ENCODE peak calls at places on chromosome 21, in nine cellular contexts. E, Z, I, U, W, C, T, F and M are unnamed samples.
A peak's percentile ranks its signal among the peaks of the same experiment; 100 is the strongest.

GRCh38 chr21:42992943-42993712 is 18.8 kb downstream of the PKNOX1 start:
- DNase-seq in F (no peak), I (no peak), T (no peak), U (no peak), Z (no peak), C (no peak), E (no peak), W (no peak), M (no peak)

GRCh38 chr21:39386194-39386593 is 37.3 kb upstream of the HMGN1 start:
- DNase-seq in F (no peak), Z (no peak), I (no peak), C (no peak), W (peak; percentile 31), T (no peak), E (no peak), U (no peak), M (no peak)

GRCh38 chr21:33419538-33420123 is 16.4 kb downstream of the IFNGR2 start:
- DNase-seq in I (no peak), T (no peak), E (peak; percentile 74), Z (no peak), F (no peak), W (no peak), C (no peak), U (no peak), M (no peak)

GRCh38 chr21:33403786-33404571 is 766 bp downstream of the IFNGR2 start:
- DNase-seq in T (peak; percentile 77), I (no peak), C (no peak), U (no peak), W (peak; percentile 60), Z (peak; percentile 92), E (peak; percentile 92), F (peak; percentile 35), M (no peak)

GRCh38 chr21:37986751-37987399 is 70.6 kb upstream of the KCNJ6 start:
- DNase-seq in T (no peak), U (no peak), I (no peak), C (no peak), W (no peak), F (no peak), Z (no peak), E (no peak), M (no peak)

GRCh38 chr21:33976082-33976979 is 60.7 kb upstream of the ATP5PO start:
- DNase-seq in U (peak; percentile 90), W (peak; percentile 34), Z (no peak), F (no peak), T (peak; percentile 43), I (peak; percentile 100), C (peak; percentile 94), E (no peak), M (peak; percentile 72)

GRCh38 chr21:29350246-29350779 is 51.6 kb downstream of the BACH1 start:
- DNase-seq in T (no peak), F (no peak), I (no peak), Z (no peak), W (no peak), U (no peak), C (no peak), E (no peak), M (no peak)

GRCh38 chr21:38159355-38159754 is 97.4 kb upstream of the KCNJ15 start:
- DNase-seq in Z (no peak), C (peak; percentile 61), F (peak; percentile 44), W (peak; percentile 62), T (peak; percentile 72), I (peak; percentile 75), E (no peak), U (peak; percentile 19), M (peak; percentile 30)

GRCh38 chr21:38667466-38667865 is 138.3 kb upstream of the ETS2 start:
- DNase-seq in F (no peak), E (no peak), W (no peak), I (no peak), C (no peak), Z (no peak), U (no peak), T (no peak), M (no peak)

GRCh38 chr21:21148009-21148408 is 149.8 kb downstream of the NCAM2 start:
- DNase-seq in T (no peak), W (no peak), E (no peak), U (no peak), F (no peak), I (no peak), C (no peak), Z (no peak), M (no peak)

GRCh38 chr21:42621166-42621827 is 32.1 kb upstream of the PDE9A start:
- DNase-seq in U (no peak), C (no peak), T (no peak), E (peak; percentile 73), W (no peak), I (peak; percentile 38), F (no peak), Z (no peak), M (no peak)

GRCh38 chr21:41251961-41252642 is 64.5 kb upstream of the FAM3B start:
- DNase-seq in F (no peak), U (no peak), W (no peak), I (no peak), C (no peak), Z (no peak), T (no peak), E (no peak), M (no peak)

GRCh38 chr21:36964398-36964797 is 2.1 kb downstream of the HLCS start:
- DNase-seq in C (no peak), T (no peak), F (no peak), I (no peak), E (no peak), U (no peak), Z (no peak), W (no peak), M (no peak)

GRCh38 chr21:43585924-43586411 is 73.3 kb downstream of the HSF2BP start:
- DNase-seq in W (peak; percentile 53), C (peak; percentile 97), I (peak; percentile 100), U (no peak), F (peak; percentile 38), E (no peak), T (no peak), Z (peak; percentile 94), M (no peak)

GRCh38 chr21:27571706-27572105 is 604.8 kb upstream of the ADAMTS5 start:
- DNase-seq in F (no peak), T (no peak), C (peak; percentile 62), Z (no peak), U (no peak), E (no peak), W (no peak), I (peak; percentile 97), M (no peak)

GRCh38 chr21:26943916-26944315 is 23.0 kb downstream of the ADAMTS5 start:
- DNase-seq in T (no peak), Z (no peak), W (no peak), I (no peak), C (no peak), F (no peak), U (no peak), E (no peak), M (no peak)

GRCh38 chr21:29555601-29556000 is 256.9 kb downstream of the BACH1 start:
- DNase-seq in T (no peak), E (no peak), U (no peak), F (no peak), I (no peak), Z (no peak), W (no peak), C (no peak), M (no peak)

GRCh38 chr21:41611966-41612606 is 104.1 kb upstream of the TMPRSS2 start:
- DNase-seq in C (no peak), F (no peak), E (peak; percentile 45), I (peak; percentile 70), T (peak; percentile 73), Z (no peak), W (no peak), U (no peak), M (no peak)

GRCh38 chr21:38809170-38809878 is 3.6 kb downstream of the ETS2 start:
- DNase-seq in W (peak; percentile 21), T (peak; percentile 37), F (no peak), C (no peak), U (no peak), I (no peak), Z (no peak), E (no peak), M (no peak)

GRCh38 chr21:29233611-29234540 is 64.8 kb upstream of the BACH1 start:
- DNase-seq in Z (no peak), U (peak; percentile 76), T (no peak), W (no peak), E (no peak), I (peak; percentile 31), C (no peak), F (no peak), M (peak; percentile 82)

DNA sequence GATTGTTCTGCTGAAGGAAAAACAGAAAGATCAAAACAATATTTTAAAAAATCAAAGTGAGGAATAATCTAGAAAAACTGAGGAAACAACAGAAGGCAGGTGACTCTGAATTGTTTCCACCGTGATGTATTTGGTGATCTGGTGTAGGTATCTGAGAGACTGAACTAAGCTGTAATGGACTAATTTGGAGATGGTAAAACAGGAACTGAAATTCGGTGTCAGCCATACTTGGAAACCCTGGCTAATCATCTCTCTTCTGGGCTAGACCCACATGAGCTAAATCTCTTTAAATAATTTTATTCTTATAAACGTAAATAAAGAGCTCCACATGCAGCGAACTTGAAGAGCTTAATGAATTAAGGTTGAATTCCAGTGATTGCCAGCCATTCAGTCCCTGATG is 1226.1 kb downstream of the NCAM2 start:
- DNase-seq in T (no peak), C (no peak), W (no peak), Z (no peak), I (no peak), F (no peak), U (no peak), E (no peak), M (no peak)
- H3K4me3 ChIP-seq in T (no peak overlapping the region), C (no peak overlapping the region), W (no peak overlapping the region), Z (no peak overlapping the region), I (no peak overlapping the region), F (no peak overlapping the region), U (no peak overlapping the region), E (no peak overlapping the region), M (no peak overlapping the region)

GRCh38 chr21:45027241-45028196 is 46.9 kb upstream of the ADARB1 start:
- DNase-seq in Z (no peak), E (peak; percentile 66), T (no peak), I (no peak), W (no peak), C (no peak), U (no peak), F (no peak), M (no peak)
- H3K4me3 ChIP-seq in Z (no peak overlapping the region), E (no peak overlapping the region), T (no peak overlapping the region), I (no peak overlapping the region), W (no peak overlapping the region), C (no peak overlapping the region), U (no peak overlapping the region), F (no peak overlapping the region), M (no peak overlapping the region)

DNA sequence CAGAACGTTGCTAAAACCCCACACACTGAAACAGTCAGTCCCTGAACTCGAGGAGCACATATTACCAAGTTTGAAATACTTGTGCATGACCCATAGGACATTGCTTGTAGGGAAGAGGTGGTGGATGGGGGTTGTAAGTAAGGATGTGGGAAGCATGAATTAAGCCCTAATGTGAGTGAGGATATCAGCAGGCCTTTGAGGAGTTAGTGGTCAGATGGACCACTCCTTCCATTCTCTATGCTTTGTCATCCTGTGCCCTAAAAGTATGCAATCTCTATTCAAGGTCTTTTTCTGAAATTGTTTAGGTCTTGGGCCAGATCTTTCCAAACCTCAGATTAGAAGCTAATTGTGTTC is 70.9 kb upstream of the SAMSN1 start:
- DNase-seq in C (no peak), I (no peak), F (no peak), T (no peak), U (no peak), E (no peak), Z (no peak), W (no peak), M (no peak)
- H3K4me3 ChIP-seq in C (no peak overlapping the region), I (no peak overlapping the region), F (no peak overlapping the region), T (no peak overlapping the region), U (no peak overlapping the region), E (no peak overlapping the region), Z (no peak overlapping the region), W (no peak overlapping the region), M (no peak overlapping the region)

GRCh38 chr21:14520535-14520934 is 25.6 kb downstream of the SAMSN1 start:
- DNase-seq in F (no peak), Z (no peak), I (no peak), T (no peak), W (no peak), E (no peak), C (no peak), U (no peak), M (no peak)
- H3K4me3 ChIP-seq in F (no peak overlapping the region), Z (no peak overlapping the region), I (no peak overlapping the region), T (no peak overlapping the region), W (no peak overlapping the region), E (no peak overlapping the region), C (no peak overlapping the region), U (peak overlapping the region; percentile 28), M (no peak overlapping the region)